ENCODE peak calls at places on chromosomes 3 and 15, in six cellular contexts. X, V, H, L, G and A are unnamed samples.
A peak's percentile ranks its signal among the peaks of the same experiment; 100 is the strongest.

GRCh38 chr3:152396867-152397266 is 128.1 kb downstream of the MBNL1 start:
- DNase-seq in G (peak; percentile 44), V (no peak), H (no peak), X (no peak), L (no peak), A (no peak)

GRCh38 chr3:39407259-39407629 is 724 bp downstream of the RPSA start:
- DNase-seq in V (no peak), H (no peak), L (peak; percentile 23), G (peak; percentile 39), X (no peak), A (no peak)

GRCh38 chr3:57161131-57161538 is 4.0 kb downstream of the IL17RD start:
- DNase-seq in V (no peak), G (peak; percentile 68), H (no peak), X (no peak), L (no peak), A (peak; percentile 34)

GRCh38 chr3:18837137-18837536 is 311.2 kb upstream of the KCNH8 start:
- DNase-seq in V (no peak), H (no peak), G (no peak), X (no peak), L (no peak), A (no peak)

GRCh38 chr3:170848294-170848917 is 21.6 kb downstream of the RPL22L1 start:
- DNase-seq in G (peak; percentile 58), L (no peak), V (no peak), X (no peak), H (no peak), A (no peak)

GRCh38 chr15:49370782-49371181 is 52.3 kb upstream of the FGF7 start:
- DNase-seq in V (no peak), X (no peak), L (no peak), H (no peak), G (peak; percentile 72), A (no peak)

GRCh38 chr15:50697109-50697797 is 10.7 kb upstream of the TRPM7 start:
- DNase-seq in G (peak; percentile 8), H (no peak), X (no peak), L (no peak), V (no peak), A (no peak)

GRCh38 chr3:138476526-138476925 is 42.1 kb downstream of the ESYT3 start:
- DNase-seq in H (no peak), X (no peak), G (no peak), V (no peak), L (no peak), A (no peak)

GRCh38 chr3:25405335-25405734 is 22.7 kb upstream of the RARB start:
- DNase-seq in L (no peak), H (no peak), V (no peak), G (no peak), X (no peak), A (no peak)

GRCh38 chr3:114442251-114442650 is 148.4 kb downstream of the TIGIT start:
- DNase-seq in H (no peak), X (no peak), L (no peak), G (peak; percentile 53), V (no peak), A (no peak)

GRCh38 chr15:89002281-89002761 is 85.9 kb upstream of the ABHD2 start:
- DNase-seq in V (no peak), H (no peak), L (peak; percentile 18), X (peak; percentile 56), G (peak; percentile 68), A (peak; percentile 45)

GRCh38 chr3:86958534-86958933 is 32.4 kb downstream of the VGLL3 start:
- DNase-seq in H (no peak), V (no peak), X (no peak), G (peak; percentile 43), L (no peak), A (no peak)

GRCh38 chr3:54243262-54243931 is 121.0 kb downstream of the CACNA2D3 start:
- DNase-seq in H (no peak), X (no peak), V (no peak), G (peak; percentile 33), L (peak; percentile 17), A (no peak)

GRCh38 chr3:143139786-143140185 is 20.2 kb downstream of the CHST2 start:
- DNase-seq in X (no peak), L (no peak), V (no peak), G (peak; percentile 59), H (no peak), A (peak; percentile 57)

GRCh38 chr3:97817965-97818364 is 3.8 kb upstream of the CRYBG3 start:
- DNase-seq in G (no peak), V (no peak), L (no peak), X (no peak), H (no peak), A (no peak)

DNA sequence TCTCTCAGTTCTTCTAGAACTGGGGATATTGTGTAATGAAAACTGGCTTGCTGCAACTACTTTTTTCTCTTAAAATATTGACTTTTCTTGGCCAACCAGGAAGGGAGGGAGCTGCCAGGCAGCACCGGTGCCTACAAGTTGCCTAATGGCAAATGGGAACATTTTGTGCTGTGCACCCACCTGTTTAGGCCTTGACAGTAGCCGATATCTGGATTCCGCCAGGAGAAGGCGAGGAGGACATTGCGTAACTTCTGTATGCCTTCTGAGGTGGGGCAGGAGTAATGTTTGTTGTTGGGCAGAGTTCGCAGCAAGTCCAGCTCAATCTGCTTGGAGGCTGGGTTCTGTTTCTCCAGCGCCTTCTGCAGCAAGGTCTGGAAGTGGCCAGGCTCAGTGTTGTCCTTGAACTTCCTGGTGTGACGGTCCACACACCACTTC is 64.9 kb downstream of the TBC1D2B start:
- DNase-seq in G (peak; percentile 31), V (no peak), L (peak; percentile 66), H (peak; percentile 75), X (peak; percentile 82), A (no peak)
- H3K4me1 ChIP-seq in G (peaks cover 7% of the 10 kb centered on the region), V (peaks cover 27% of the 10 kb centered on the region), L (peaks cover 17% of the 10 kb centered on the region), H (no peaks in the 10 kb centered on the region), X (peaks cover 20% of the 10 kb centered on the region), A (no peaks in the 10 kb centered on the region)

GRCh38 chr3:141049681-141050080 is 1.5 kb upstream of the SPSB4 start:
- DNase-seq in L (no peak), H (no peak), G (no peak), X (no peak), V (no peak), A (no peak)

GRCh38 chr3:141052570-141053069 is 1.5 kb downstream of the SPSB4 start:
- DNase-seq in L (no peak), V (no peak), H (no peak), G (no peak), X (no peak), A (no peak)

GRCh38 chr3:141051641-141052569 is 758 bp downstream of the SPSB4 start:
- DNase-seq in G (peak; percentile 35), H (no peak), V (no peak), X (no peak), L (no peak), A (peak; percentile 43)

GRCh38 chr3:141050913-141051632 is at the start of gene SPSB4:
- DNase-seq in G (peak; percentile 51), V (peak; percentile 79), L (peak; percentile 14), H (no peak), X (no peak), A (peak; percentile 77)

DNA sequence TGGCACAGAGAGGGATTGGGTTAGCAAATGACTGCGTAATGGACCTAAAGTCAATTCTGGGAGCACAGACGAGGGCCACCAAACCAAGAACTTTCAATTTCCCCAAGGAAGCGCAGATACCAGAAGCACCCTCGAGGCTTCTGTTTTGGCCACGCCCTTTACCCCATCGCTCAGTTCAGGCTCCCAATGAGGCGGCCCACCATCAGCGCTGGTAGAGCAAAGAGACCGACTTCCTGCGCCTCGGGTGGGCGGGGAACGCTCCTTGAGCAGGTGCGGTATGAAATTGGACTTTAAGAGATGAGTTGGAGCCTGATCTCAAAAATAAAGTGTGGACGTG is 603 bp upstream of the SPSB4 start:
- DNase-seq in V (no peak), G (no peak), L (no peak), X (no peak), H (no peak), A (no peak)
- H3K4me3 ChIP-seq in V (peak overlapping the region; percentile 42), G (no peak overlapping the region), L (no peak overlapping the region), X (no peak overlapping the region), H (no peak overlapping the region), A (peak overlapping the region; percentile 49)

DNA sequence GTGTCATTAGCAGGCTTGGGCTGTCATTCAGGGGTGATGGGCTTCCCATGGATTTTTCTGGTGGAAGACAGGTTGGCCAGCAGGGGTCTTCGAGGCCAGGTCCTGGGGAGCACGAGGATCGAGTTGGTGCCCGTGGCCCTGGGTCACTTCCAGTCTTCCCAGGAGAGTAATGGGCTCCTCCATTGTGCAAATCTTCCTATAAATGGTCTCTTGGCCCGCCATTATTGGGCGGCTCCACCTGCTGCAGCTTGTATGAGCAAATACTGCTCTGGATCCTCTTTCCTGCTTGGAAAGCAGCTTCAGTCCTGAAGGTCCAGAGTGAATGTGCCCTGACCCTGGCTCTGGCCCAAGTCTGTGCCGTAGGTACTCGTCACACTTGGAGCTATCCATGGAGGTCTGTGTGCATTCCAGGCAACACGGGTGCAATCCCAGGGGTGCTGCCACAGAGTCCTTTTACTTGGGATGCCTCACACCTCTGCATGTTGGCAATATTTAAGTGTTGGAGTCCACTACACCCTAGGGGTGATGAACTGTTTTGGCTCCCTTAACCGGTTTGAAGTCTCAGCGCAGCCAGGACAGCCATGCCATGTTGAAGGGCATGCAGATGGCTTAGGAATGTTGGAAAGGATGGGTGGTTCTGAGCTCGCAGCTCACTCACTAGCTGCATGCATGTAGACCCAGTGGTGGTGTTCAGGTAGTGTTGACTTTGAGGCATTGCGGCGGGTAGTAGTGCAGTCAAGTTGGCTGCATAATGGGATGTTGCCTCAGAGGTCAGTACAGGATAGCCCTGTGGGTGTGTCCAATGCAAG is 97.6 kb downstream of the SNRPN start:
- DNase-seq in V (peak; percentile 38), H (no peak), X (no peak), L (no peak), G (no peak), A (peak; percentile 2)
- H3K9me3 ChIP-seq in V (peaks cover 100% of the 10 kb centered on the region), H (peaks cover 15% of the 10 kb centered on the region), X (peaks cover 85% of the 10 kb centered on the region), L (peaks cover 100% of the 10 kb centered on the region), G (peaks cover 17% of the 10 kb centered on the region), A (peaks cover 86% of the 10 kb centered on the region)

GRCh38 chr15:90103669-90104329 is 1.5 kb upstream of the IDH2 start:
- DNase-seq in X (no peak), H (no peak), G (no peak), L (peak; percentile 60), V (peak; percentile 33), A (no peak)
- H3K4me1 ChIP-seq in X (peaks cover 33% of the 10 kb centered on the region), H (peaks cover 21% of the 10 kb centered on the region), G (peaks cover 21% of the 10 kb centered on the region), L (peaks cover 68% of the 10 kb centered on the region), V (peaks cover 39% of the 10 kb centered on the region), A (peaks cover 24% of the 10 kb centered on the region)

GRCh38 chr15:44673639-44674038 is 10.2 kb upstream of the SPG11 start:
- DNase-seq in V (no peak), L (no peak), X (no peak), G (no peak), H (no peak), A (no peak)

GRCh38 chr15:44675911-44676310 is 12.4 kb upstream of the SPG11 start:
- DNase-seq in X (no peak), L (no peak), H (no peak), V (no peak), G (no peak), A (no peak)

GRCh38 chr15:44682211-44682610 is 18.7 kb upstream of the SPG11 start:
- DNase-seq in L (no peak), V (no peak), G (no peak), X (no peak), H (no peak), A (no peak)

DNA sequence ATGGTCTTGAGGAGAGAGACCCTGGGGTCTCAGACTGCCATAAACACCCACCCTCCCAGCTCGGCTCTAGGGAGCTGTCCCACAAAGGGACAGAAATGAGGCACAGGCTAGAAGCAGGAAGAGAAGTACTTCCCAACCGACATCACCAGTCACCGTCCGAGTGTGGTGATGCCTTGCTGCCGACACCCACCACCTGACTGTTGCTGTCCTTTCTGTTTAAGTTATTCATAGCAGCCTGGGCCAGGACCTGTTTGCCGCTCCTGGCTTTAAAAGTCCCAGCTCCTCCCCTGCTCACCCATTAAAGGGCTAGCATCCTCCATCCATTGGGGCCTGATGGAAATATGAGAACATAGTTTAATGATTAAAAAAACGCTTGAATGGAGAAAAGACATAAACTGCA is 13.2 kb upstream of the SPG11 start:
- DNase-seq in L (no peak), X (peak; percentile 72), V (no peak), G (no peak), H (no peak), A (no peak)
- H3K4me3 ChIP-seq in L (no peak overlapping the region), X (no peak overlapping the region), V (no peak overlapping the region), G (no peak overlapping the region), H (no peak overlapping the region), A (no peak overlapping the region)